ENCODE peak calls at places on chromosome 22, in eight cellular contexts. R is substantia nigra; Q is hepatic stellate cell; B is GM19239; A is midbrain; I is CD8-positive, alpha-beta T cell; W is NCI-H2081; G is NCI-H82. E is an unnamed sample.

GRCh38 chr22:41488596-41489385 is 19.9 kb downstream of the ACO2 start:
- DNase-seq in G (peak; percentile 66), Q (no peak), B (no peak), W (no peak), R (no peak), I (no peak), A (no peak), E (no peak)

GRCh38 chr22:42800731-42801536 is 56.1 kb downstream of the ARFGAP3 start:
- DNase-seq in Q (no peak), A (no peak), W (peak; percentile 82), I (no peak), R (no peak), G (peak; percentile 37), B (no peak), E (no peak)

GRCh38 chr22:40040927-40041326 is 46.2 kb downstream of the FAM83F start:
- DNase-seq in I (no peak), B (no peak), A (peak; percentile 3), G (no peak), R (no peak), W (no peak), Q (no peak), E (peak; percentile 58)

GRCh38 chr22:37205046-37205445 is 7.2 kb downstream of the SSTR3 start:
- DNase-seq in R (no peak), G (no peak), I (no peak), A (no peak), Q (no peak), W (no peak), B (no peak), E (no peak)

GRCh38 chr22:35638408-35638807 is 9.8 kb upstream of the APOL6 start:
- DNase-seq in G (no peak), Q (peak; percentile 89), B (no peak), A (peak; percentile 56), W (no peak), R (peak; percentile 42), I (no peak), E (peak; percentile 93)

GRCh38 chr22:39731481-39731880 is 160.9 kb downstream of the CACNA1I start:
- DNase-seq in I (no peak), G (no peak), B (no peak), A (no peak), R (no peak), W (no peak), Q (no peak), E (no peak)

GRCh38 chr22:37370306-37370979 is 56.8 kb downstream of the ELFN2 start:
- DNase-seq in A (no peak), Q (no peak), G (no peak), B (no peak), I (no peak), W (no peak), R (no peak), E (peak; percentile 37)

GRCh38 chr22:49157529-49158339 is 669.9 kb downstream of the BRD1 start:
- DNase-seq in Q (no peak), G (no peak), W (peak; percentile 9), I (no peak), R (no peak), A (no peak), B (no peak), E (no peak)

GRCh38 chr22:31626427-31627150 is 35.4 kb downstream of the PISD start:
- DNase-seq in G (no peak), Q (no peak), B (no peak), R (no peak), I (no peak), W (no peak), A (peak; percentile 37), E (no peak)

GRCh38 chr22:25057013-25057881 is 104.7 kb downstream of the KIAA1671 start:
- DNase-seq in R (peak; percentile 62), Q (peak; percentile 48), I (peak; percentile 62), B (peak; percentile 52), A (peak; percentile 26), G (peak; percentile 79), W (peak; percentile 55), E (peak; percentile 75)

GRCh38 chr22:31954535-31955326 is 10.4 kb downstream of the YWHAH start:
- DNase-seq in R (no peak), Q (no peak), I (no peak), G (no peak), A (no peak), W (no peak), B (no peak), E (no peak)

GRCh38 chr22:44288951-44289350 is 23.8 kb downstream of the SHISAL1 start:
- DNase-seq in R (no peak), Q (no peak), B (no peak), G (no peak), W (no peak), A (no peak), I (no peak), E (no peak)

GRCh38 chr22:46122511-46122971 is 27.8 kb upstream of the PPARA start:
- DNase-seq in B (peak; percentile 92), I (peak; percentile 66), R (peak; percentile 75), Q (peak; percentile 88), G (peak; percentile 74), A (peak; percentile 54), W (peak; percentile 33), E (peak; percentile 83)

GRCh38 chr22:35761037-35761436 is 43.4 kb downstream of the APOL5 start:
- DNase-seq in R (no peak), Q (no peak), I (no peak), G (peak; percentile 32), A (peak; percentile 20), W (no peak), B (no peak), E (no peak)

GRCh38 chr22:45216133-45217003 is 24.3 kb downstream of the KIAA0930 start:
- DNase-seq in G (no peak), I (no peak), A (no peak), Q (peak; percentile 47), W (no peak), R (no peak), B (no peak), E (no peak)

GRCh38 chr22:46068176-46068907 is 82.0 kb upstream of the PPARA start:
- DNase-seq in Q (no peak), I (no peak), R (no peak), A (no peak), B (no peak), W (no peak), G (no peak), E (no peak)

GRCh38 chr22:47626428-47627390 is 864.3 kb downstream of the TBC1D22A start:
- DNase-seq in W (no peak), A (no peak), B (no peak), I (no peak), G (peak; percentile 20), R (no peak), Q (no peak), E (no peak)

GRCh38 chr22:39256979-39257378 is 12.2 kb upstream of the PDGFB start:
- DNase-seq in R (no peak), Q (no peak), G (no peak), B (no peak), A (no peak), W (no peak), I (no peak), E (no peak)

GRCh38 chr22:32005453-32005852 is 37.6 kb upstream of the SLC5A1 start:
- DNase-seq in A (no peak), G (no peak), Q (no peak), I (no peak), R (no peak), B (no peak), W (no peak), E (no peak)

GRCh38 chr22:20237480-20238440 is 30.4 kb downstream of the RTN4R start:
- DNase-seq in G (no peak), B (no peak), I (peak; percentile 31), R (peak; percentile 27), Q (no peak), W (peak; percentile 23), A (no peak), E (no peak)

GRCh38 chr22:30605449-30606110 is 1.4 kb upstream of the TCN2 start:
- DNase-seq in Q (peak; percentile 66), I (no peak), B (peak; percentile 41), R (peak; percentile 38), W (peak; percentile 7), A (peak; percentile 36), G (peak; percentile 49), E (peak; percentile 47)

GRCh38 chr22:19152942-19153883 is 3.1 kb upstream of the GSC2 start:
- DNase-seq in W (no peak), R (no peak), B (no peak), I (no peak), A (no peak), Q (no peak), G (no peak), E (no peak)

GRCh38 chr22:41009222-41009948 is 58.2 kb downstream of the RBX1 start:
- DNase-seq in Q (no peak), I (no peak), G (no peak), W (peak; percentile 13), B (no peak), R (no peak), A (no peak), E (no peak)

GRCh38 chr22:38187413-38188212 is 6.0 kb upstream of the PLA2G6 start:
- DNase-seq in I (no peak), R (no peak), Q (no peak), A (no peak), W (peak; percentile 60), B (no peak), G (no peak), E (no peak)

GRCh38 chr22:28989484-28989883 is 72.1 kb downstream of the C22orf31 start:
- DNase-seq in R (no peak), A (no peak), B (no peak), Q (no peak), I (no peak), W (no peak), G (no peak), E (no peak)

GRCh38 chr22:24433868-24434471 is 6.6 kb downstream of the ADORA2A start:
- DNase-seq in G (no peak), I (no peak), W (no peak), Q (peak; percentile 69), R (no peak), B (peak; percentile 76), A (no peak), E (no peak)

GRCh38 chr22:37479196-37479595 is 7.0 kb downstream of the MFNG start:
- DNase-seq in G (no peak), B (no peak), W (no peak), I (no peak), A (no peak), Q (no peak), R (no peak), E (no peak)

GRCh38 chr22:39177456-39177775 is 24.9 kb upstream of the CBX7 start:
- DNase-seq in W (no peak), A (no peak), Q (no peak), B (no peak), R (no peak), I (no peak), G (peak; percentile 23), E (no peak)

GRCh38 chr22:41563051-41563711 is 2.4 kb downstream of the CSDC2 start:
- DNase-seq in R (no peak), B (no peak), G (peak; percentile 92), W (no peak), I (no peak), Q (peak; percentile 88), A (no peak), E (no peak)

GRCh38 chr22:33687464-33687863 is 232.8 kb downstream of the LARGE1 start:
- DNase-seq in G (no peak), W (no peak), A (no peak), R (no peak), Q (no peak), I (no peak), B (no peak), E (no peak)

GRCh38 chr22:21726650-21727049 is 8.9 kb downstream of the YPEL1 start:
- DNase-seq in I (no peak), A (no peak), R (no peak), B (no peak), Q (no peak), W (peak; percentile 51), G (peak; percentile 84), E (no peak)

GRCh38 chr22:35783943-35784614 is 66.4 kb downstream of the APOL5 start:
- DNase-seq in W (no peak), I (no peak), G (no peak), R (no peak), A (no peak), Q (no peak), B (no peak), E (no peak)

E was measured in heart right ventricle.